ENCODE peak calls at places on chromosomes 7 and 10, in four cellular contexts. C, E, B and O are unnamed samples.
A peak's percentile ranks its signal among the peaks of the same experiment; 100 is the strongest.

GRCh38 chr7:92135100-92135429 is 788 bp upstream of the CYP51A1 start:
- DNase-seq in C (no peak), E (peak; percentile 41), B (peak; percentile 44), O (no peak)

GRCh38 chr10:86522385-86522855 is 828 bp upstream of the WAPL start:
- DNase-seq in C (no peak), E (no peak), B (peak; percentile 21), O (no peak)

GRCh38 chr7:69172357-69173098 is 425.7 kb upstream of the AUTS2 start:
- DNase-seq in C (no peak), E (no peak), B (no peak), O (no peak)

GRCh38 chr10:117134084-117135025 is 3.7 kb downstream of the VAX1 start:
- DNase-seq in C (no peak), E (no peak), B (no peak), O (peak; percentile 84)

GRCh38 chr7:1254281-1255082 is 21.8 kb downstream of the UNCX start:
- DNase-seq in C (no peak), E (no peak), B (no peak), O (no peak)

GRCh38 chr10:71806706-71807556 is 33.6 kb upstream of the VSIR start:
- DNase-seq in C (no peak), E (no peak), B (no peak), O (no peak)

GRCh38 chr10:16986406-16987128 is 143.0 kb downstream of the CUBN start:
- DNase-seq in C (no peak), E (peak; percentile 63), B (peak; percentile 73), O (no peak)

GRCh38 chr7:38191791-38192190 is 13.7 kb downstream of the STARD3NL start:
- DNase-seq in C (no peak), E (no peak), B (no peak), O (no peak)

GRCh38 chr10:69065406-69066361 is 22.2 kb upstream of the SRGN start:
- DNase-seq in C (no peak), E (peak; percentile 94), B (peak; percentile 92), O (no peak)

GRCh38 chr7:98240961-98241673 is 10.9 kb downstream of the TECPR1 start:
- DNase-seq in C (no peak), E (peak; percentile 53), B (peak; percentile 70), O (no peak)

GRCh38 chr10:34666008-34666700 is 148.9 kb downstream of the PARD3 start:
- DNase-seq in C (no peak), E (peak; percentile 97), B (peak; percentile 97), O (no peak)
- TF ChIP-seq CTCF in C (peak; percentile 57), E (peak; percentile 61), B (peak; percentile 80), O (peak; percentile 72)

GRCh38 chr7:142711196-142711595 is 38.1 kb upstream of the PRSS1 start:
- DNase-seq in C (no peak), E (no peak), B (no peak), O (no peak)

GRCh38 chr7:142712617-142712957 is 36.7 kb upstream of the PRSS1 start:
- DNase-seq in C (no peak), E (no peak), B (no peak), O (no peak)

GRCh38 chr7:142709921-142710320 is 39.4 kb upstream of the PRSS1 start:
- DNase-seq in C (no peak), E (no peak), B (no peak), O (no peak)

GRCh38 chr7:142714375-142714774 is 34.9 kb upstream of the PRSS1 start:
- DNase-seq in C (no peak), E (peak; percentile 1), B (no peak), O (no peak)

GRCh38 chr7:142711722-142712616 is 37.3 kb upstream of the PRSS1 start:
- DNase-seq in C (no peak), E (peak; percentile 45), B (peak; percentile 58), O (no peak)
- TF ChIP-seq CTCF in C (peak; percentile 47), E (peak; percentile 66), B (peak; percentile 78), O (peak; percentile 54)

DNA sequence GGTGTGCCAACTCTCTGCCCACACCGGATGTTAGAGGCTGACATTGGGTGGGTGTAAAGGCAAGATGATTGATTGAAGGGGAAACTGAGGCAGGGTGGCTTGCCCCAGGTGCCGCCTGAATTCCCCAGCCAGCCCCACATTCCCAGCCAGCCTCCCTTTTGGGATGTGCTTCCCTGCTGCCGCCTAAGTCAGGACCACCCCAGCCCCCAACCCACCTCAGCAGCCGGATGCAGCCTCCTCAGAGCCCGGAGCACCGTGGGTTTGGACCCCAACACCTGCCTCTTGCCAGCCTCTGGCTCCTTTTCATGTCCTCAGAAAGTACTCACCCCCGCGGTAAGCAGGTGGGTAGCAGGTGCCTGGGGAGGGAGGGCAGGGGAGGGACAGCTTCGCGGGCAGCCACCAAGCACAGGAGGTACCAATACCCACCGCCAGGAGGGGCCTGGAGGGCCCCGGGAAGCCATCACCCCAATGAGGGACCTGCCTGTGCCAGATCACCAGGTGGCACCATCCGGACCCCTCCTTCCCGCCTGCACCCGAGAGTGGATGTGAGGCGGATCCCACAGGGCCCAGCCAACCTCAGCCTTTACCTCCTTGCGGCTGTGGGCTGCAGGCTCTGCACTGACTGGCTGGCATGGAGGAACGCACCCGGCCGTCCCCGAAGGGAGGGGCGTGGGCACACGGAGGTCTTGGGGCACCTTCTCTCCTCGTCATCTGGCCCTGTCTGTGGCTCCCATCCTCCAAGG is 60.5 kb downstream of the PWWP2B start:
- DNase-seq in C (peak; percentile 46), E (no peak), B (no peak), O (no peak)
- TF ChIP-seq CTCF in C (no peak), E (no peak), B (peak; percentile 5), O (no peak)

GRCh38 chr7:31192996-31193395 is 140.9 kb downstream of the ADCYAP1R1 start:
- DNase-seq in C (peak; percentile 54), E (peak; percentile 52), B (peak; percentile 22), O (no peak)
- TF ChIP-seq CTCF in C (peak; percentile 70), E (peak; percentile 76), B (peak; percentile 65), O (peak; percentile 72)

DNA sequence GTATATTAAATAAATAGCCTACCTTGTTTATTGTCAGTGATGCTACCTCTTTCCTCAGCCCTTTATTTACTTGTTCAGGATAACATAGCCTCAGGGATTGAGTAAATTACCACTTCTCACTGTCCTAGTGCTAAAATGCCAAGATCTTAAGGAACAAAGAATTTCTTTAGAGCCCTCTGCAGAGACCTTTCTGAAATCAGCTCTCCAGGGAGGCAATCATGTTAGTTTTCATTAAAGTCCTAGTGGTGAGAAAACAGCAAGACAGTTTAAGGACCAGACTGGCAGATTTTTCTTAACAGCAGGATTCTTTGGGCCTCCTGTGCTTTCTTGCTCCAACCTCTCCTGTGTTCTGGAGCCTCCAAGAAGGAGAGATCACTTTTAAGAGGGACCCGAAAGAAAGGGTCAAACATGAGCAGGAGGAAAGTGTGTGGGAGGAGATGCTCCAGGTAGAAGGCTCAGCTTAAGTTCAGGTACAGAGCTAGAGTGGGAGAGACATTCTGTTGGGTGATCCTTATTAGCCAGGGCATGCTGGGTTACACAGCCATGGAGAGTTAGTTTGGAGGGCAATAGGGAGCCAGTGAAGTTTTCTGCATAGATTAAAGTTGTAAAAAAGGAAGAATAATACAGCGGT is 1.2 kb upstream of the PLCE1 start:
- DNase-seq in C (no peak), E (peak; percentile 40), B (peak; percentile 58), O (no peak)
- TF ChIP-seq CTCF in C (no peak), E (peak; percentile 28), B (peak; percentile 45), O (peak; percentile 50)

GRCh38 chr7:95725170-95725569 is 47.2 kb upstream of the DYNC1I1 start:
- DNase-seq in C (no peak), E (no peak), B (peak; percentile 17), O (no peak)
- TF ChIP-seq CTCF in C (no peak), E (no peak), B (peak; percentile 17), O (peak; percentile 68)